ENCODE peak calls at places on chromosomes 7 and 10, in seven cellular contexts. One of them, this sample, is unnamed.

GRCh38 chr10:35331894-35332640 is 4.2 kb upstream of the CCNY start:
- DNase-seq in spleen: no peak
- DNase-seq in body of pancreas: no peak
- DNase-seq in GM23248: peak; percentile 96
- DNase-seq in small intestine: peak; percentile 80
- DNase-seq in BJ: peak; percentile 56
- DNase-seq in fibroblast of pulmonary artery: peak; percentile 94
- DNase-seq in this sample: peak; percentile 79

GRCh38 chr7:81053623-81054022 is 134.8 kb upstream of the SEMA3C start:
- DNase-seq in body of pancreas: no peak
- DNase-seq in BJ: no peak
- DNase-seq in GM23248: no peak
- DNase-seq in spleen: no peak
- DNase-seq in small intestine: no peak
- DNase-seq in fibroblast of pulmonary artery: peak; percentile 12
- DNase-seq in this sample: no peak

GRCh38 chr7:42247301-42247700 is 10.3 kb upstream of the GLI3 start:
- DNase-seq in GM23248: peak; percentile 78
- DNase-seq in spleen: no peak
- DNase-seq in fibroblast of pulmonary artery: peak; percentile 76
- DNase-seq in small intestine: no peak
- DNase-seq in body of pancreas: no peak
- DNase-seq in BJ: no peak
- DNase-seq in this sample: peak; percentile 92

GRCh38 chr10:77592510-77592909 is 45.1 kb downstream of the KCNMA1 start:
- DNase-seq in body of pancreas: no peak
- DNase-seq in BJ: no peak
- DNase-seq in GM23248: no peak
- DNase-seq in spleen: no peak
- DNase-seq in small intestine: no peak
- DNase-seq in fibroblast of pulmonary artery: no peak
- DNase-seq in this sample: no peak

GRCh38 chr10:129759214-129760002 is 204.7 kb downstream of the EBF3 start:
- DNase-seq in spleen: peak; percentile 55
- DNase-seq in fibroblast of pulmonary artery: no peak
- DNase-seq in body of pancreas: peak; percentile 3
- DNase-seq in BJ: no peak
- DNase-seq in small intestine: no peak
- DNase-seq in GM23248: no peak
- DNase-seq in this sample: no peak

GRCh38 chr10:29135318-29135717 is 153.6 kb upstream of the LYZL1 start:
- DNase-seq in body of pancreas: no peak
- DNase-seq in BJ: no peak
- DNase-seq in GM23248: no peak
- DNase-seq in small intestine: no peak
- DNase-seq in fibroblast of pulmonary artery: no peak
- DNase-seq in spleen: no peak
- DNase-seq in this sample: no peak

GRCh38 chr10:8767616-8768015 is 713.1 kb downstream of the GATA3 start:
- DNase-seq in BJ: no peak
- DNase-seq in body of pancreas: no peak
- DNase-seq in fibroblast of pulmonary artery: no peak
- DNase-seq in small intestine: no peak
- DNase-seq in spleen: no peak
- DNase-seq in GM23248: no peak
- DNase-seq in this sample: no peak

GRCh38 chr7:30911561-30911969 is at the start of gene AQP1:
- DNase-seq in BJ: no peak
- DNase-seq in body of pancreas: peak; percentile 92
- DNase-seq in fibroblast of pulmonary artery: peak; percentile 58
- DNase-seq in spleen: no peak
- DNase-seq in small intestine: peak; percentile 79
- DNase-seq in GM23248: no peak
- DNase-seq in this sample: peak; percentile 67

GRCh38 chr7:116354546-116355422 is 144.4 kb downstream of the TES start:
- DNase-seq in small intestine: peak; percentile 82
- DNase-seq in spleen: peak; percentile 35
- DNase-seq in body of pancreas: peak; percentile 75
- DNase-seq in fibroblast of pulmonary artery: peak; percentile 100
- DNase-seq in GM23248: peak; percentile 98
- DNase-seq in BJ: peak; percentile 97
- DNase-seq in this sample: peak; percentile 99

GRCh38 chr7:73521636-73522080 is 435 bp downstream of the BAZ1B start:
- DNase-seq in small intestine: no peak
- DNase-seq in GM23248: peak; percentile 74
- DNase-seq in fibroblast of pulmonary artery: peak; percentile 25
- DNase-seq in spleen: no peak
- DNase-seq in BJ: no peak
- DNase-seq in body of pancreas: peak; percentile 49
- DNase-seq in this sample: peak; percentile 29

GRCh38 chr10:49760789-49761188 is 1.3 kb downstream of the OGDHL start:
- DNase-seq in BJ: no peak
- DNase-seq in body of pancreas: no peak
- DNase-seq in fibroblast of pulmonary artery: no peak
- DNase-seq in GM23248: no peak
- DNase-seq in spleen: peak; percentile 66
- DNase-seq in small intestine: no peak
- DNase-seq in this sample: no peak

GRCh38 chr7:698515-699259 is 27.8 kb upstream of the DNAAF5 start:
- DNase-seq in GM23248: no peak
- DNase-seq in fibroblast of pulmonary artery: no peak
- DNase-seq in small intestine: no peak
- DNase-seq in BJ: no peak
- DNase-seq in body of pancreas: no peak
- DNase-seq in spleen: peak; percentile 49
- DNase-seq in this sample: no peak

GRCh38 chr7:127536426-127537152 is 48.8 kb downstream of the GCC1 start:
- DNase-seq in spleen: no peak
- DNase-seq in GM23248: peak; percentile 22
- DNase-seq in BJ: no peak
- DNase-seq in body of pancreas: no peak
- DNase-seq in small intestine: no peak
- DNase-seq in fibroblast of pulmonary artery: no peak
- DNase-seq in this sample: no peak

DNA sequence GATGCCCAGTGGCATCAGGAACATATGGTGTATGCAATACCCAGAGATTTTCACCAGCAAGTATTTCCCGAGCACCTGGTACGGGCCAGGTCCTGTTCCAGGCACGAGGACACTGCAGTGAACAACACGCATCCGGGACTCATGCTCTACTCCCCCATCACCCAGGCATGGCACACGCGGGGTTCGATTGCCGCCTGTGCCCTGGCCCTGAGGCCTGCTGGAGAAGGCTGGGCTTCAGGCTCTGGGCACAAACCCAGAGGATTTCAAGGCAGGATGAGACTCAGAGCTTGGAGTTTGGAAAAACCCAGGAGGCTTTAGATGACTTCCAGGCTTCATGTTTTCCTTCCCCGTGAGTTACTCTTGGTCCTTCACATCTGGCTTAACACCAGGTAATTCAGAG is 143.5 kb downstream of the NEURL1 start:
- DNase-seq in GM23248: peak; percentile 79
- DNase-seq in small intestine: no peak
- DNase-seq in fibroblast of pulmonary artery: no peak
- DNase-seq in spleen: no peak
- DNase-seq in body of pancreas: no peak
- DNase-seq in BJ: no peak
- DNase-seq in this sample: peak; percentile 55
- H3K4me3 ChIP-seq in GM23248: no peak overlapping the region
- H3K4me3 ChIP-seq in small intestine: no peak overlapping the region
- H3K4me3 ChIP-seq in fibroblast of pulmonary artery: no peak overlapping the region
- H3K4me3 ChIP-seq in spleen: no peak overlapping the region
- H3K4me3 ChIP-seq in body of pancreas: no peak overlapping the region
- H3K4me3 ChIP-seq in BJ: no peak overlapping the region
- H3K4me3 ChIP-seq in this sample: no peak overlapping the region

GRCh38 chr7:40643664-40644063 is 508.9 kb downstream of the SUGCT start:
- DNase-seq in BJ: no peak
- DNase-seq in small intestine: no peak
- DNase-seq in fibroblast of pulmonary artery: no peak
- DNase-seq in GM23248: no peak
- DNase-seq in spleen: no peak
- DNase-seq in body of pancreas: no peak
- DNase-seq in this sample: no peak
- H3K4me3 ChIP-seq in BJ: no peak overlapping the region
- H3K4me3 ChIP-seq in small intestine: no peak overlapping the region
- H3K4me3 ChIP-seq in fibroblast of pulmonary artery: no peak overlapping the region
- H3K4me3 ChIP-seq in GM23248: no peak overlapping the region
- H3K4me3 ChIP-seq in spleen: no peak overlapping the region
- H3K4me3 ChIP-seq in body of pancreas: no peak overlapping the region
- H3K4me3 ChIP-seq in this sample: no peak overlapping the region

DNA sequence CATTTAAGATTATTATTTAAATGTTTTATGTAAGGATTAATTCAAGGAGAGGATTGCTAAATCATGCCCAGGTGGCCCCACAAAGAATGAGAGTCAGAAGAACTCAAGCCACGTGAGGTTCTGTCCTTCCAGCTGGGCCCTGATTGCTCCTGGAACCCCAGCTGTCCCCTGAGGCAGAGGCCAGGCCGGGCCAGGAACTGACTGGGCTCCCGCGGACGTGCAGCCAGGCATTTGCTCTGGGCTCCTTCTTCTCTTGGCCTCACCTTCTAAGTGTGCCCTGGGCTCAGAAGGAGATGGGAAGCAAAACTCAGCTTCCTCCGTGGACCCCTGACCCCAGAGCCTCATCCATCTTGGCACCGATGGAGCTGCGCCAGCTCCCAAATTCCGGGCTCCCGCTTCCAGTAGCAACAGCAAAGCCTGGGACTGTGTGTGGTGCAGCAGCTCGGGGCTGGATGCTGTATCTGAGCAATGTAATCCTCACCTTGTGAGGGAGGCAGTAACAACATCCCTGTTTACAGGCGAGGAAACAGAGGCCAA is 250.6 kb upstream of the PPP2R2D start:
- DNase-seq in spleen: no peak
- DNase-seq in BJ: no peak
- DNase-seq in fibroblast of pulmonary artery: no peak
- DNase-seq in body of pancreas: no peak
- DNase-seq in small intestine: no peak
- DNase-seq in GM23248: no peak
- DNase-seq in this sample: no peak
- H3K4me3 ChIP-seq in spleen: no peak overlapping the region
- H3K4me3 ChIP-seq in BJ: no peak overlapping the region
- H3K4me3 ChIP-seq in fibroblast of pulmonary artery: no peak overlapping the region
- H3K4me3 ChIP-seq in body of pancreas: no peak overlapping the region
- H3K4me3 ChIP-seq in small intestine: no peak overlapping the region
- H3K4me3 ChIP-seq in GM23248: no peak overlapping the region
- H3K4me3 ChIP-seq in this sample: no peak overlapping the region

GRCh38 chr7:154304231-154304630 is 252.0 kb downstream of the DPP6 start:
- DNase-seq in BJ: no peak
- DNase-seq in fibroblast of pulmonary artery: no peak
- DNase-seq in GM23248: no peak
- DNase-seq in body of pancreas: no peak
- DNase-seq in spleen: no peak
- DNase-seq in small intestine: no peak
- DNase-seq in this sample: no peak
- H3K4me3 ChIP-seq in BJ: no peak overlapping the region
- H3K4me3 ChIP-seq in fibroblast of pulmonary artery: no peak overlapping the region
- H3K4me3 ChIP-seq in GM23248: no peak overlapping the region
- H3K4me3 ChIP-seq in body of pancreas: no peak overlapping the region
- H3K4me3 ChIP-seq in spleen: no peak overlapping the region
- H3K4me3 ChIP-seq in small intestine: no peak overlapping the region
- H3K4me3 ChIP-seq in this sample: no peak overlapping the region

GRCh38 chr10:95291634-95292039 is 834 bp upstream of the PDLIM1 start:
- DNase-seq in spleen: no peak
- DNase-seq in BJ: no peak
- DNase-seq in small intestine: no peak
- DNase-seq in GM23248: no peak
- DNase-seq in body of pancreas: no peak
- DNase-seq in fibroblast of pulmonary artery: no peak
- DNase-seq in this sample: no peak
- H3K4me3 ChIP-seq in spleen: no peak overlapping the region
- H3K4me3 ChIP-seq in BJ: no peak overlapping the region
- H3K4me3 ChIP-seq in small intestine: no peak overlapping the region
- H3K4me3 ChIP-seq in GM23248: no peak overlapping the region
- H3K4me3 ChIP-seq in body of pancreas: no peak overlapping the region
- H3K4me3 ChIP-seq in fibroblast of pulmonary artery: no peak overlapping the region
- H3K4me3 ChIP-seq in this sample: no peak overlapping the region

GRCh38 chr7:120799147-120799546 is 58.8 kb downstream of the TSPAN12 start:
- DNase-seq in fibroblast of pulmonary artery: no peak
- DNase-seq in body of pancreas: no peak
- DNase-seq in small intestine: no peak
- DNase-seq in GM23248: no peak
- DNase-seq in BJ: no peak
- DNase-seq in spleen: no peak
- DNase-seq in this sample: no peak

GRCh38 chr7:120793213-120793936 is 64.6 kb downstream of the TSPAN12 start:
- DNase-seq in fibroblast of pulmonary artery: no peak
- DNase-seq in body of pancreas: peak; percentile 17
- DNase-seq in small intestine: no peak
- DNase-seq in BJ: no peak
- DNase-seq in GM23248: no peak
- DNase-seq in spleen: no peak
- DNase-seq in this sample: no peak

GRCh38 chr7:120794100-120794729 is 63.7 kb downstream of the TSPAN12 start:
- DNase-seq in fibroblast of pulmonary artery: no peak
- DNase-seq in GM23248: peak; percentile 11
- DNase-seq in body of pancreas: no peak
- DNase-seq in small intestine: no peak
- DNase-seq in BJ: no peak
- DNase-seq in spleen: no peak
- DNase-seq in this sample: peak; percentile 1

GRCh38 chr7:120799813-120800483 is 58.0 kb downstream of the TSPAN12 start:
- DNase-seq in BJ: no peak
- DNase-seq in spleen: no peak
- DNase-seq in GM23248: no peak
- DNase-seq in small intestine: no peak
- DNase-seq in fibroblast of pulmonary artery: no peak
- DNase-seq in body of pancreas: no peak
- DNase-seq in this sample: no peak

GRCh38 chr7:120797026-120797645 is 60.8 kb downstream of the TSPAN12 start:
- DNase-seq in spleen: no peak
- DNase-seq in BJ: no peak
- DNase-seq in fibroblast of pulmonary artery: no peak
- DNase-seq in body of pancreas: no peak
- DNase-seq in GM23248: no peak
- DNase-seq in small intestine: no peak
- DNase-seq in this sample: no peak
- H3K4me3 ChIP-seq in spleen: no peak overlapping the region
- H3K4me3 ChIP-seq in BJ: no peak overlapping the region
- H3K4me3 ChIP-seq in fibroblast of pulmonary artery: no peak overlapping the region
- H3K4me3 ChIP-seq in body of pancreas: no peak overlapping the region
- H3K4me3 ChIP-seq in GM23248: no peak overlapping the region
- H3K4me3 ChIP-seq in small intestine: no peak overlapping the region
- H3K4me3 ChIP-seq in this sample: no peak overlapping the region

GRCh38 chr10:33332183-33333031 is 2.1 kb downstream of the NRP1 start:
- DNase-seq in fibroblast of pulmonary artery: peak; percentile 74
- DNase-seq in spleen: no peak
- DNase-seq in BJ: no peak
- DNase-seq in body of pancreas: no peak
- DNase-seq in GM23248: peak; percentile 60
- DNase-seq in small intestine: peak; percentile 34
- DNase-seq in this sample: peak; percentile 78
- H3K4me3 ChIP-seq in fibroblast of pulmonary artery: peak overlapping the region; percentile 89
- H3K4me3 ChIP-seq in spleen: peak overlapping the region; percentile 50
- H3K4me3 ChIP-seq in BJ: peak overlapping the region; percentile 95
- H3K4me3 ChIP-seq in body of pancreas: no peak overlapping the region
- H3K4me3 ChIP-seq in GM23248: peak overlapping the region; percentile 94
- H3K4me3 ChIP-seq in small intestine: no peak overlapping the region
- H3K4me3 ChIP-seq in this sample: peak overlapping the region; percentile 94

GRCh38 chr7:51313276-51314035 is 3.2 kb downstream of the COBL start:
- DNase-seq in BJ: no peak
- DNase-seq in small intestine: no peak
- DNase-seq in body of pancreas: no peak
- DNase-seq in GM23248: no peak
- DNase-seq in spleen: no peak
- DNase-seq in fibroblast of pulmonary artery: no peak
- DNase-seq in this sample: no peak
- H3K4me3 ChIP-seq in BJ: no peak overlapping the region
- H3K4me3 ChIP-seq in small intestine: no peak overlapping the region
- H3K4me3 ChIP-seq in body of pancreas: no peak overlapping the region
- H3K4me3 ChIP-seq in GM23248: no peak overlapping the region
- H3K4me3 ChIP-seq in spleen: no peak overlapping the region
- H3K4me3 ChIP-seq in fibroblast of pulmonary artery: no peak overlapping the region
- H3K4me3 ChIP-seq in this sample: no peak overlapping the region

This sample was measured in AG10803.